ENCODE peak calls at places on chromosome 19, in six cellular contexts. H is neural crest cell, V is GM03348, A is T-cell, I is A673, M is AG08395. O is an unnamed sample.

GRCh38 chr19:3403489-3404323 is 37.3 kb downstream of the NFIC start:
- DNase-seq in H (no peak), V (peak; percentile 95), A (no peak), I (peak; percentile 70), M (peak; percentile 94), O (no peak)

GRCh38 chr19:49614096-49614857 is 23.3 kb downstream of the PRR12 start:
- DNase-seq in H (no peak), V (peak; percentile 76), A (no peak), I (no peak), M (peak; percentile 81), O (no peak)

GRCh38 chr19:29371766-29372415 is 153.9 kb upstream of the VSTM2B start:
- DNase-seq in H (no peak), V (peak; percentile 2), A (no peak), I (no peak), M (no peak), O (no peak)

GRCh38 chr19:41219924-41220567 is 1.0 kb downstream of the AXL start:
- DNase-seq in H (no peak), V (peak; percentile 88), A (no peak), I (no peak), M (peak; percentile 72), O (no peak)

GRCh38 chr19:3722443-3723109 is 14.4 kb downstream of the TJP3 start:
- DNase-seq in H (no peak), V (no peak), A (no peak), I (no peak), M (no peak), O (no peak)

GRCh38 chr19:51125421-51126075 is 842 bp downstream of the SIGLEC9 start:
- DNase-seq in H (no peak), V (no peak), A (no peak), I (no peak), M (no peak), O (no peak)

GRCh38 chr19:53467503-53468262 is at the start of gene ZNF813:
- DNase-seq in H (peak; percentile 91), V (peak; percentile 97), A (peak; percentile 87), I (peak; percentile 92), M (peak; percentile 94), O (peak; percentile 46)

GRCh38 chr19:39031368-39032163 is 783 bp downstream of the FBXO27 start:
- DNase-seq in H (peak; percentile 64), V (peak; percentile 74), A (peak; percentile 30), I (peak; percentile 92), M (peak; percentile 59), O (peak; percentile 100)

GRCh38 chr19:16801599-16801998 is 27.6 kb upstream of the SIN3B start:
- DNase-seq in H (no peak), V (no peak), A (no peak), I (peak; percentile 52), M (peak; percentile 48), O (no peak)

GRCh38 chr19:35755160-35755549 is 1.7 kb downstream of the HSPB6 start:
- DNase-seq in H (no peak), V (no peak), A (no peak), I (no peak), M (no peak), O (no peak)

GRCh38 chr19:996051-996838 is 4.0 kb upstream of the GRIN3B start:
- DNase-seq in H (no peak), V (peak; percentile 68), A (peak; percentile 77), I (peak; percentile 70), M (peak; percentile 58), O (no peak)

O was measured in 8988T.